ENCODE peak calls at places on chromosomes 4 and X, in eight cellular contexts. K is foreskin fibroblast, V is uterus, L is cardiac muscle cell, C is psoas muscle, B is dorsolateral prefrontal cortex, W is right lobe of liver, G is K562. D is an unnamed sample.

GRCh38 chrX:124507276-124507675 is 160.9 kb downstream of the SH2D1A start:
- DNase-seq in K (peak), V (no peak), L (no peak), C (no peak), B (no peak), W (no peak), G (no peak), D (no peak)

GRCh38 chr4:7769936-7770674 is 169.6 kb downstream of the AFAP1 start:
- DNase-seq in K (peak), V (no peak), L (peak), C (no peak), B (no peak), W (no peak), G (no peak), D (peak)

GRCh38 chr4:4519296-4519898 is 22.5 kb downstream of the STX18 start:
- DNase-seq in K (peak), V (no peak), L (peak), C (no peak), B (no peak), W (no peak), G (peak), D (no peak)

GRCh38 chr4:10096201-10096975 is 20.2 kb downstream of the WDR1 start:
- DNase-seq in K (peak), V (peak), L (no peak), C (peak), B (peak), W (no peak), G (peak), D (peak)

GRCh38 chr4:14265651-14266050 is 638.1 kb upstream of the BOD1L1 start:
- DNase-seq in K (no peak), V (no peak), L (no peak), C (no peak), B (no peak), W (no peak), G (no peak), D (no peak)

GRCh38 chr4:168907119-168907698 is 102.8 kb downstream of the CBR4 start:
- DNase-seq in K (peak), V (no peak), L (no peak), C (no peak), B (no peak), W (no peak), G (no peak), D (peak)

GRCh38 chr4:27176400-27176799 is 315.8 kb downstream of the STIM2 start:
- DNase-seq in K (peak), V (no peak), L (peak), C (peak), B (peak), W (no peak), G (no peak), D (peak)

GRCh38 chrX:8067754-8068469 is 103.2 kb downstream of the VCX2 start:
- DNase-seq in K (peak), V (no peak), L (no peak), C (no peak), B (no peak), W (no peak), G (no peak), D (peak)

GRCh38 chrX:10233173-10233572 is 76.4 kb downstream of the CLCN4 start:
- DNase-seq in K (peak), V (no peak), L (no peak), C (no peak), B (no peak), W (no peak), G (no peak), D (peak)

GRCh38 chr4:38868055-38868965 is 704 bp downstream of the FAM114A1 start:
- DNase-seq in K (peak), V (peak), L (peak), C (peak), B (no peak), W (peak), G (peak), D (peak)

GRCh38 chr4:8508731-8509130 is 68.2 kb downstream of the TRMT44 start:
- DNase-seq in K (no peak), V (no peak), L (no peak), C (no peak), B (no peak), W (no peak), G (no peak), D (no peak)

GRCh38 chrX:139113682-139114081 is 402.2 kb upstream of the FGF13 start:
- DNase-seq in K (peak), V (no peak), L (no peak), C (no peak), B (no peak), W (no peak), G (no peak), D (no peak)

GRCh38 chrX:11109968-11110367 is 1.2 kb upstream of the HCCS start:
- DNase-seq in K (no peak), V (no peak), L (no peak), C (no peak), B (no peak), W (no peak), G (no peak), D (no peak)

GRCh38 chr4:149914521-149915115 is 99.0 kb upstream of the IQCM start:
- DNase-seq in K (peak), V (peak), L (peak), C (no peak), B (no peak), W (no peak), G (peak), D (peak)

GRCh38 chr4:52641853-52642563 is 17.1 kb downstream of the USP46 start:
- DNase-seq in K (peak), V (no peak), L (no peak), C (no peak), B (no peak), W (no peak), G (no peak), D (peak)

GRCh38 chr4:68904786-68905185 is 46.8 kb downstream of the UGT2A3 start:
- DNase-seq in K (no peak), V (no peak), L (no peak), C (no peak), B (no peak), W (no peak), G (no peak), D (no peak)

GRCh38 chrX:10015711-10016515 is 48.8 kb downstream of the CLDN34 start:
- DNase-seq in K (peak), V (peak), L (peak), C (peak), B (peak), W (peak), G (peak), D (peak)

GRCh38 chr4:182447938-182448280 is 204.7 kb downstream of the TENM3 start:
- DNase-seq in K (peak), V (no peak), L (peak), C (no peak), B (no peak), W (no peak), G (no peak), D (no peak)

GRCh38 chrX:78321809-78322208 is 5.6 kb downstream of the CYSLTR1 start:
- DNase-seq in K (no peak), V (peak), L (no peak), C (peak), B (no peak), W (peak), G (no peak), D (no peak)

DNA sequence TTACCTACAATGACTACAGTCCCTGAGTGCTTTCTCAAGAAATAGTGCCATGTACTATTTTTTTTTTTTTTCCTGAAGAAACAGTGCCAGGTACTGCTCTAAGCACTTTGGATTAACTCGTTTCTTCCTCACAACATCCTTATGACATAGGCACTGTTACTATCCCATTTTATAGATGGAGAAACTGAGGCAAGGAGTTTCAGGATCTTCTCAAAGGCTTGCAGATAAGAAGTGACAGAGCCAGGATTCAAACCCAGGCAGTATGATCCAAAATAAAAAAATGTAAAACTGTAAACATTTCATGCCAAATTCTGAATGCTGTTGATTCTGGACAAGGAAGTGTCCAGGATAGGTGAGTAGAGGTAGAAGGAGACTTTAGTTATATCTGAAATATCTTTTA is 1.1 kb downstream of the FANCB start:
- DNase-seq in K (no peak), V (no peak), L (no peak), C (no peak), B (no peak), W (no peak), G (no peak), D (no peak)
- H3K4me3 ChIP-seq in K (no peak), V (no peak), L (no peak), C (no peak), B (no peak), W (no peak), G (peak), D (no peak)

GRCh38 chr4:20320232-20320631 is 68.5 kb downstream of the SLIT2 start:
- DNase-seq in K (no peak), V (no peak), L (peak), C (no peak), B (no peak), W (no peak), G (no peak), D (no peak)

GRCh38 chr4:20318899-20319291 is 67.2 kb downstream of the SLIT2 start:
- DNase-seq in K (no peak), V (no peak), L (no peak), C (no peak), B (no peak), W (no peak), G (no peak), D (no peak)

GRCh38 chr4:20319785-20320184 is 68.1 kb downstream of the SLIT2 start:
- DNase-seq in K (no peak), V (no peak), L (peak), C (no peak), B (no peak), W (no peak), G (no peak), D (peak)

GRCh38 chr4:20318011-20318898 is 66.5 kb downstream of the SLIT2 start:
- DNase-seq in K (no peak), V (no peak), L (no peak), C (no peak), B (no peak), W (no peak), G (no peak), D (no peak)

GRCh38 chr4:20317424-20317985 is 65.8 kb downstream of the SLIT2 start:
- DNase-seq in K (no peak), V (no peak), L (no peak), C (no peak), B (no peak), W (no peak), G (no peak), D (no peak)
- H3K4me3 ChIP-seq in K (no peak), V (no peak), L (no peak), C (no peak), B (no peak), W (no peak), G (no peak), D (no peak)

GRCh38 chr4:141130947-141131545 is 2.2 kb downstream of the RNF150 start:
- DNase-seq in K (no peak), V (no peak), L (peak), C (no peak), B (no peak), W (no peak), G (no peak), D (no peak)
- H3K4me3 ChIP-seq in K (peak), V (peak), L (peak), C (peak), B (peak), W (no peak), G (no peak), D (peak)

DNA sequence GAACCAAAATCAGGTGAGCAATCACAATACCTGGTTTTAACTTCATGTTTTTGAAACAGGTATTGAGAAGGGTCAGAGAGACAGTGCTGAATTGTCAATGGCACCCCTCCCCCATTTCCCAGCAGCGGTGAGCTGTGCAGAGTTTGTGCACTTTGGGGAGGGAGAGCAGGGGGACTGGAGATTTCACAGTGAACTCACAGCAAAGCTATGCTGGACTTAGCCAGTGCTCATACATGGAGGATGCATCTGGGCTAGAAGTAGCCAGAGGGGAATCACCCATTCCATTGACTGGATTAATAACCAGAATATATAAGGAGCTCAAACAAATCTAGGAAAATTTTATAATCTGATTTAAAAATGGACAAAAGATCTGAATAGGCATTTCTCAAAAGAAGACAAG is 612.6 kb downstream of the STPG2 start:
- DNase-seq in K (no peak), V (no peak), L (no peak), C (no peak), B (no peak), W (no peak), G (no peak), D (no peak)
- H3K4me3 ChIP-seq in K (no peak), V (no peak), L (no peak), C (no peak), B (no peak), W (no peak), G (no peak), D (no peak)

DNA sequence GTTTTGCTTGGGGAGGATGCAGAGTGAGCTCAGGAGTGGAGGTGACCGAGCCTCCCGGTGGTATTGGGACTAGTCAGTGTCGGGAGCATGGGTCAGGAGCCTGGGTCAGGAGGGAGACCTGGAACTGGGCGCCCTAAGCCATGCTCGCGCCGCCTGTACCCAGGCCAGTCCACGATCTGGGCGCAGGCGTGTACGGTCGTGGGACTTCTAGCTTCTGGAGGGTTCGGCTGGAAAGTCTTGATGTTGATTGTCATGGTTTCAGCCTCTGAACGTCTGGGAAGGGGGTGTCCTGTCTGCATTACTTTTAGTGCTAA is 244 bp downstream of the EIF2S3 start:
- DNase-seq in K (no peak), V (no peak), L (no peak), C (no peak), B (no peak), W (no peak), G (peak), D (no peak)
- H3K4me3 ChIP-seq in K (no peak), V (peak), L (no peak), C (no peak), B (peak), W (peak), G (no peak), D (no peak)

DNA sequence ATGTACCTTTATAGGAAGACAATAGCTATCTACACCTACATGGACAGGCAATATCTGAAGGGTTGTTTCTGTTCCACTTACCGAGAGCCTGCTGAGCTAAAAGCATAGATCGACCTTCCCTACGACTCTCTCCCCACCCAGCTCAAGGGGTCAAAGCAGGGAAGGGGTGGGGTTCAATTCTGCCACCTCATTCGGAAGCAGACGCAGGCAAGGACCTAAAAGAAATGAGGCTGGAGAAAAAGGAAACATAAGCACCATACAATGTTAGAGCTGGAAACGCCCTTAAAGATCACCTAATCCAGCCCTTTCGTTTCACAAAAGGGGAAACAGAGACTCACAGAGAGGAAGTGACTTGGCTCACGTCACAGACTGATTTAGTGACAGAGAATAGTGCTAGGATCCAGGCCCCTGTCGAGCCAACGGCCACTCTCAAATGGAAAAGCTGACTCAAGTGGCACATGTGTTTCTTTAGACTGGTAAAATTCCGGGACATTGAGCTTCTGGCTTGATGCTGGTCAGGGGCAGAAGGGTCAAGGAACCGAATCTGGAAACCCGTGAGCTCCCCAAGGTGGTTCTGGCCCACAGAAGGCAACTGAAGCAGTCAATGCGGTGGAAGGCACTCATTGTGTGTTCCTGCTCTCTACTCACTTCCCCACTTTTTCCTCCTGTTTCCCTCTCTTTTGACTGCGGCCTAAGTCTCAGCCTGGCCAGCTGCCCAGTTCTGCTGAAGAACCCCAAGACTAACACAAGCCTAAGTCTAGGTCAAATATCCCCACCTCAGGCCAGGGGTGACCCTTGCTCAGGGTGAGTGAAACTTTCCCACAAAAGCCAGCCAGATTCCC is 7.5 kb downstream of the SEPTIN6 start:
- DNase-seq in K (peak), V (peak), L (no peak), C (no peak), B (peak), W (no peak), G (no peak), D (peak)
- H3K4me3 ChIP-seq in K (no peak), V (no peak), L (no peak), C (no peak), B (no peak), W (no peak), G (peak), D (no peak)

DNA sequence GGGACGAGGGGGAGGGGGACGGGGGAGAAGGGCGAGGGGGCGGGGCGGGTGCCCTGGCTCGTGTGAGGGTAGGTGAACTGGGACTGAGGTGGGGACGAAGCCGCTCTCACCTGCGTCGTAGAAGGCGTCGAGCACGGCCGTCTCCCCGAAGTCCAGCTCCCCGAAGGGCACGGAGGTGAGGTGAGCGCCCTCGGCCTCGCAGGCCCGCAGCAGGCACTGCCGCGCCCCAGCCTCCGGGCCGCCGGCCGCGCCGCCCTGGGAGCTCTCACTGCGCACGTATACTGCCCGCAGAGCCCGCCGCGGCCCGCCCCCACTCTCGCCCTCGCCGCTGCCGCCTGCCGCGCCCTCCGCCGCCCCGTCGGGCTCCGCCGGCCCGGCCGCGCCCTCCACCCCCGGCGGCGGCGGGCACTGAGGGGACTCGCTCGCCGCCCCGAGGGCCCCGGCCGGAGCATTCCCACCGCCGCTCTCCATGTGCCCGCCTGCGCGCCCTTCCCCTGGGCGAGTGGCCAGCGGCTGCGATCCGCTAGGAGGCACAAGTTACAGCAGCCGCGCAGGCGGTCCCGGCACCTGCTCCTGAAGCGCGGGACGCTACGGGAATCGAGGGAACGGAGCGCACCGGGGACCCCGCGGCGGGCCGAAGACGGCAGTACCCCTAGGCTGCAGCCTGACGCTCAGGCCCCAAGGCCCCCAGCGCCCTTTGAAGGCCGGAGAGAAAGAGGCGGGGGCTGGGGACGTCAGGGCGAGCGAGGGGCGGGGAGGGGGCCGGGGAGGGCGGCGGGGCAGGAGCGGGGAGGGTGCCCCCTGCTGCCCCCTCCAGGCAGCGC is at the start of gene MAP3K15:
- DNase-seq in K (peak), V (no peak), L (peak), C (peak), B (no peak), W (peak), G (peak), D (peak)
- H3K4me3 ChIP-seq in K (no peak), V (peak), L (peak), C (peak), B (peak), W (no peak), G (no peak), D (peak)

GRCh38 chr4:185479507-185479971 is 8.0 kb upstream of the CCDC110 start:
- DNase-seq in K (no peak), V (no peak), L (no peak), C (no peak), B (no peak), W (no peak), G (no peak), D (no peak)

GRCh38 chr4:185481390-185481789 is 9.9 kb upstream of the CCDC110 start:
- DNase-seq in K (no peak), V (no peak), L (no peak), C (no peak), B (no peak), W (no peak), G (no peak), D (no peak)

DNA sequence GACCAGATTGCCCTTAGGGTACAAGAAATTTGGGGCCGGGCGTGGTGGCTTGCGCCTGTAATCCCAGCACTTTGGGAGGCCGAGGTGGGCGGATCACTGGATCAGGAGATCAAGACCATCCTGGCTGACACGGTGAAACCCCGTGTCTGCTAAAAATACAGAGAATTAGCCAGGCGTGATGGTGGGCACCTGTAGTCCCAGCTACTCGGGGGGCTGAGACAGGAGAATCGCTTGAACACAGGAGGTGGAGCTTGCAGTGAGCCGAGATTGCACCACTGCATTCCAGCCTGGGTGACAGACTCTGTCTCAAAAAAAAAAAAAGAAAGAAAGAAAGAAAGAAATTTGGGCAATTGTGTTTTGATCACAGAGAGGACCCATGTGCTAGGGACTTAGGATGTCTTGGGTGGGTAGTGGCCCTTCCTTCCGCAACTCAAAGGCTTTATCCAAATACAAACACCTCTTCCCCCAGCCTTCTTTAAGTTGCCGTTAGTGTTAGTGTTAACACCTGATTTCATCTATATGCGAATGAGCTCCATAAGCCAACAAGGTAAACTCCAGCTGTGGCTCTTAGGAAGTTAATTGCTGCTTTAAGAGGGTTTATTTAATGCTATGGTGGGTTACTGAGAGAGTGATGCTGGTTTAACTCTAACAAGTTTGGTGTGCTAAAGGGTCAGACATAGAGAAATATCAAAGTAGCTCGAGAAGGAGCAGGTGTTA is 8.6 kb upstream of the CCDC110 start:
- DNase-seq in K (no peak), V (no peak), L (no peak), C (no peak), B (no peak), W (no peak), G (no peak), D (no peak)
- H3K4me3 ChIP-seq in K (no peak), V (no peak), L (no peak), C (peak), B (no peak), W (no peak), G (no peak), D (no peak)

GRCh38 chrX:67545772-67546495 is 2.1 kb downstream of the AR start:
- DNase-seq in K (peak), V (peak), L (peak), C (peak), B (no peak), W (no peak), G (no peak), D (no peak)
- H3K4me3 ChIP-seq in K (peak), V (peak), L (peak), C (peak), B (peak), W (peak), G (no peak), D (peak)